ENCODE peak calls at places on chromosomes 13 and 19, in ten cellular contexts. E is AG10803; W is activated T-cell treated with anti-CD3 and anti-CD28 coated beads, Interleukin-2, amount 50 U/mL, for 1 hour; M is retinal pigment epithelial cell; R is stimulated activated naive CD8-positive, alpha-beta T cell treated with anti-CD3 and anti-CD28 coated beads, Interleukin-15, Interleukin-2, amounts not matched to agents 100 U/mL and 50 U/mL, for 24 hours; K is T-helper 1 cell; Y is NCI-H510A treated with DMSO at 0.1 percent for 48 hours; J is stimulated activated CD8-positive, alpha-beta memory T cell treated with anti-CD3 and anti-CD28 coated beads, Interleukin-15, amount 100 ng/mL, for 1 hour; V is sciatic nerve; T is non-pigmented ciliary epithelial cell. C is an unnamed sample.

GRCh38 chr13:26246154-26246553 is 7.8 kb upstream of the CDK8 start:
- DNase-seq in E (no peak), W (no peak), M (no peak), R (no peak), K (no peak), Y (no peak), J (no peak), V (no peak), T (no peak), C (no peak)

GRCh38 chr13:75399168-75399878 is 82.6 kb downstream of the TBC1D4 start:
- DNase-seq in E (no peak), W (no peak), M (no peak), R (no peak), K (no peak), Y (no peak), J (no peak), V (no peak), T (no peak), C (no peak)

GRCh38 chr19:34365463-34366401 is 736 bp downstream of the GPI start:
- DNase-seq in E (peak; percentile 32), W (no peak), M (no peak), R (no peak), K (no peak), Y (peak; percentile 14), J (no peak), V (peak; percentile 72), T (no peak), C (no peak)

GRCh38 chr19:42081584-42082258 is 5.8 kb downstream of the ZNF574 start:
- DNase-seq in E (peak; percentile 64), W (no peak), M (no peak), R (no peak), K (no peak), Y (no peak), J (no peak), V (no peak), T (no peak), C (no peak)

GRCh38 chr19:6270076-6270745 is 9.6 kb downstream of the MLLT1 start:
- DNase-seq in E (no peak), W (no peak), M (no peak), R (no peak), K (no peak), Y (no peak), J (no peak), V (no peak), T (no peak), C (no peak)

GRCh38 chr13:79936368-79937136 is 404.4 kb downstream of the SPRY2 start:
- DNase-seq in E (peak; percentile 100), W (no peak), M (peak; percentile 100), R (no peak), K (no peak), Y (no peak), J (no peak), V (no peak), T (peak; percentile 99), C (no peak)

GRCh38 chr13:48273346-48273745 is 30.2 kb upstream of the RB1 start:
- DNase-seq in E (no peak), W (no peak), M (no peak), R (no peak), K (no peak), Y (no peak), J (no peak), V (no peak), T (no peak), C (no peak)

GRCh38 chr13:83716121-83716520 is 166.2 kb downstream of the SLITRK1 start:
- DNase-seq in E (peak; percentile 16), W (no peak), M (no peak), R (no peak), K (no peak), Y (no peak), J (no peak), V (no peak), T (no peak), C (no peak)

GRCh38 chr19:4730740-4731171 is 7.1 kb upstream of the DPP9 start:
- DNase-seq in E (no peak), W (peak; percentile 74), M (no peak), R (peak; percentile 77), K (peak; percentile 52), Y (no peak), J (peak; percentile 27), V (no peak), T (no peak), C (peak; percentile 68)

GRCh38 chr19:15298847-15299567 is 33.3 kb downstream of the BRD4 start:
- DNase-seq in E (no peak), W (no peak), M (no peak), R (no peak), K (no peak), Y (no peak), J (no peak), V (no peak), T (no peak), C (no peak)

GRCh38 chr19:47309608-47310007 is at the start of gene C5AR1:
- DNase-seq in E (no peak), W (no peak), M (no peak), R (no peak), K (no peak), Y (no peak), J (no peak), V (peak; percentile 70), T (no peak), C (no peak)

GRCh38 chr13:99777873-99778272 is 193.7 kb downstream of the ZIC5 start:
- DNase-seq in E (no peak), W (no peak), M (no peak), R (no peak), K (no peak), Y (no peak), J (no peak), V (no peak), T (no peak), C (no peak)